ENCODE peak calls at places on chromosomes 16 and 17, in five cellular contexts. B, L, P, S and F are unnamed samples.

GRCh38 chr16:69906838-69907301 is 44.3 kb upstream of the CLEC18A start:
- DNase-seq in B (no peak), P (no peak), L (no peak), S (no peak), F (no peak)

GRCh38 chr16:86285938-86286921 is 224.1 kb upstream of the FOXF1 start:
- DNase-seq in B (no peak), P (no peak), L (no peak), S (no peak), F (no peak)

GRCh38 chr17:52759864-52760263 is 601.4 kb upstream of the CA10 start:
- DNase-seq in S (no peak), B (no peak), P (no peak), L (no peak), F (no peak)

GRCh38 chr16:87603684-87604571 is 1.6 kb downstream of the JPH3 start:
- DNase-seq in S (no peak), L (no peak), B (no peak), P (peak; percentile 77), F (no peak)

GRCh38 chr17:11986939-11987329 is 10.3 kb downstream of the ZNF18 start:
- DNase-seq in L (peak; percentile 37), S (no peak), B (no peak), P (peak; percentile 41), F (no peak)

GRCh38 chr16:57045694-57046381 is 46.5 kb upstream of the CPNE2 start:
- DNase-seq in P (peak; percentile 64), S (peak; percentile 32), B (peak; percentile 86), L (peak; percentile 71), F (peak; percentile 77)

GRCh38 chr16:14063618-14064581 is 7.2 kb upstream of the MRTFB start:
- DNase-seq in S (no peak), B (no peak), L (no peak), P (no peak), F (no peak)

GRCh38 chr17:41777157-41777578 is 9.3 kb downstream of the JUP start:
- DNase-seq in B (no peak), P (peak; percentile 69), S (peak; percentile 37), L (peak; percentile 64), F (no peak)

GRCh38 chr17:82972836-82973372 is 106.5 kb upstream of the METRNL start:
- DNase-seq in L (no peak), S (no peak), B (no peak), P (peak; percentile 10), F (no peak)

GRCh38 chr16:11843206-11843605 is 8.1 kb downstream of the RSL1D1 start:
- DNase-seq in L (no peak), P (no peak), B (no peak), S (no peak), F (no peak)

GRCh38 chr17:33696102-33696501 is 403.0 kb upstream of the ASIC2 start:
- DNase-seq in L (no peak), P (peak; percentile 30), B (no peak), S (no peak), F (no peak)

GRCh38 chr17:16945513-16946201 is 26.3 kb downstream of the TNFRSF13B start:
- DNase-seq in S (peak; percentile 20), B (no peak), L (no peak), P (peak; percentile 35), F (no peak)

GRCh38 chr16:19503461-19504075 is 18.3 kb downstream of the GDE1 start:
- DNase-seq in B (no peak), P (no peak), L (no peak), S (no peak), F (no peak)

GRCh38 chr17:42514867-42515266 is 21.2 kb upstream of the NAGLU start:
- DNase-seq in L (no peak), B (no peak), S (no peak), P (no peak), F (no peak)

GRCh38 chr17:27754549-27754948 is 45.8 kb downstream of the NOS2 start:
- DNase-seq in S (no peak), B (no peak), L (no peak), P (no peak), F (no peak)

GRCh38 chr16:85473909-85474640 is 139.0 kb upstream of the GSE1 start:
- DNase-seq in P (peak; percentile 81), L (no peak), B (no peak), S (no peak), F (no peak)

GRCh38 chr17:31388770-31389672 is 2.5 kb upstream of the RAB11FIP4 start:
- DNase-seq in B (no peak), L (no peak), S (peak; percentile 26), P (peak; percentile 83), F (no peak)

GRCh38 chr16:84150926-84151325 is 5.8 kb downstream of the DNAAF1 start:
- DNase-seq in P (no peak), S (no peak), L (no peak), B (no peak), F (no peak)

GRCh38 chr17:3754458-3755334 is 31.0 kb downstream of the HASPIN start:
- DNase-seq in P (peak; percentile 79), B (peak; percentile 92), L (no peak), S (peak; percentile 99), F (no peak)

GRCh38 chr16:58883131-58883530 is 149.0 kb upstream of the GOT2 start:
- DNase-seq in B (no peak), P (no peak), L (no peak), S (no peak), F (no peak)

GRCh38 chr16:89431616-89432015 is 58.7 kb downstream of the ANKRD11 start:
- DNase-seq in S (no peak), P (no peak), B (no peak), L (no peak), F (no peak)

GRCh38 chr16:84482001-84482891 is 22.2 kb downstream of the MEAK7 start:
- DNase-seq in P (peak; percentile 66), S (peak; percentile 21), B (no peak), L (no peak), F (no peak)

GRCh38 chr16:8137581-8137980 is 452.7 kb downstream of the TMEM114 start:
- DNase-seq in L (no peak), S (no peak), P (no peak), B (no peak), F (no peak)

GRCh38 chr16:7391694-7392093 is 59.0 kb downstream of the RBFOX1 start:
- DNase-seq in S (no peak), L (no peak), P (no peak), B (no peak), F (no peak)

GRCh38 chr16:30761427-30761927 is 385 bp downstream of the CFAP119 start:
- DNase-seq in L (no peak), P (peak; percentile 72), S (no peak), B (no peak), F (no peak)

GRCh38 chr17:27242951-27243350 is 51.0 kb upstream of the WSB1 start:
- DNase-seq in B (no peak), P (no peak), S (no peak), L (no peak), F (no peak)

GRCh38 chr17:67183531-67183930 is 61.5 kb downstream of the HELZ start:
- DNase-seq in S (no peak), P (no peak), L (no peak), B (no peak), F (no peak)

GRCh38 chr16:15518412-15519351 is 84.3 kb downstream of the BMERB1 start:
- DNase-seq in P (no peak), S (no peak), L (no peak), B (no peak), F (peak; percentile 22)

GRCh38 chr17:64506201-64506575 is at the start of gene DDX5:
- DNase-seq in S (peak; percentile 98), P (peak; percentile 97), B (peak; percentile 99), L (peak; percentile 97), F (peak; percentile 95)
- TF ChIP-seq EP300 in S (no peak), P (peak; percentile 18), B (no peak), L (no peak), F (no peak)

GRCh38 chr17:38749222-38750043 is 1.3 kb upstream of the PCGF2 start:
- DNase-seq in S (peak; percentile 81), L (peak; percentile 89), P (peak; percentile 65), B (peak; percentile 92), F (peak; percentile 79)
- TF ChIP-seq EP300 in S (no peak), L (peak; percentile 15), P (no peak), B (no peak), F (peak; percentile 81)

GRCh38 chr17:79924639-79924976 is 85.4 kb upstream of the CBX4 start:
- DNase-seq in P (no peak), S (no peak), B (no peak), L (no peak), F (no peak)

GRCh38 chr17:79922798-79923197 is 83.6 kb upstream of the CBX4 start:
- DNase-seq in B (no peak), S (no peak), P (no peak), L (no peak), F (no peak)

GRCh38 chr17:79926002-79926307 is 86.7 kb upstream of the CBX4 start:
- DNase-seq in P (no peak), L (no peak), B (no peak), S (no peak), F (no peak)

GRCh38 chr17:79925242-79925957 is 86.2 kb upstream of the CBX4 start:
- DNase-seq in P (no peak), S (peak; percentile 91), L (no peak), B (no peak), F (no peak)

DNA sequence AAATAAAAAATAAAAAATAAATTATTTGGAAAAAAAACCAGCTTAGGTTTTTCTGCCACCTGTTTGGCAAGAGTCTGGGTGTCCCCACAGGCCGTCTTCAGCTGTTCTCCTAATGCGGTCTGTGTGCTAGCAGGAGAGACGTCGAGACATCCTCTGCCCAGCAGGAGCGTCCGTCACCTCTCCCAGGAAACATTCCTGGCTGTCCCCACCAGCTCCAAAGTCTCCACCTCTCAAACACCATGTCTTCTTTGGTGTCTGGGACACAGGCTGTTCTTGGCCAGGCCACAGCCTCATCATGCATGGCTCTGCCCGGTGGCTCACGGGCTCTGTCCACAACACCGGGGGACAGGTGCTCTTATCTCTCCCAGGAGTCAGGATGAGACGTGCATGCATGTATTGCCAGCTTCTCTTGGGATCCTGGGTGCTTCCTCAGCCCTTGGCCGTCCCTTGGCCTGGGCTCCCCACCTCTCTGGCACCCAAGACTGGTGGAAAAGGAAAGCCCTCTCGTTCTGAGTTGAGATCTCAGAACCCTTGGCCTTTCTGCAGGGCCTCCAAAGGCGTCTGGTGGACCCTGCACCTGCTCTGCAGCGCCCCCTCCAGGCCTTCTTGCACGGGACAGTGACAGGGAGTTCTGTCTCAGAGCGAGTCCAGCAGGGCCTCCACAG is 84.9 kb upstream of the CBX4 start:
- DNase-seq in S (peak; percentile 70), B (no peak), P (peak; percentile 78), L (peak; percentile 67), F (no peak)
- TF ChIP-seq EP300 in S (no peak), B (no peak), P (no peak), L (no peak), F (no peak)

GRCh38 chr17:47066841-47067682 is 88.0 kb upstream of the RPRML start:
- DNase-seq in B (peak; percentile 87), L (peak; percentile 95), S (peak; percentile 73), P (peak; percentile 99), F (peak; percentile 37)
- TF ChIP-seq EP300 in B (no peak), L (peak; percentile 88), S (no peak), P (peak; percentile 84), F (peak; percentile 62)

GRCh38 chr17:77785526-77785925 is 173.0 kb upstream of the TNRC6C start:
- DNase-seq in B (no peak), P (no peak), S (no peak), L (no peak), F (no peak)
- TF ChIP-seq EP300 in B (no peak), P (no peak), S (no peak), L (no peak), F (no peak)